ENCODE peak calls at places on chromosomes 13 and 19, in four cellular contexts. N is H1, S is GM12878, X is HepG2. V is an unnamed sample.

GRCh38 chr19:15417699-15418098 is 1.1 kb downstream of the AKAP8L start:
- DNase-seq in N (no peak), S (no peak), X (no peak), V (no peak)

GRCh38 chr19:43310221-43310620 is 40.9 kb upstream of the PSG9 start:
- DNase-seq in N (no peak), S (no peak), X (no peak), V (no peak)

GRCh38 chr19:35585844-35586243 is at the start of gene PMIS2:
- DNase-seq in N (no peak), S (no peak), X (no peak), V (no peak)

GRCh38 chr19:46610851-46611770 is 10.0 kb downstream of the CALM3 start:
- DNase-seq in N (no peak), S (no peak), X (no peak), V (no peak)

GRCh38 chr19:14580623-14581237 is 2.2 kb upstream of the CLEC17A start:
- DNase-seq in N (no peak), S (peak; percentile 57), X (no peak), V (no peak)

GRCh38 chr13:98293103-98293502 is 116.0 kb upstream of the RNF113B start:
- DNase-seq in N (no peak), S (no peak), X (peak; percentile 80), V (no peak)

GRCh38 chr13:102694944-102695343 is at the start of gene METTL21C:
- DNase-seq in N (no peak), S (no peak), X (no peak), V (no peak)

GRCh38 chr13:101556676-101557121 is 104.2 kb downstream of the ITGBL1 start:
- DNase-seq in N (no peak), S (no peak), X (no peak), V (no peak)

GRCh38 chr19:2434267-2434666 is 6.9 kb upstream of the TIMM13 start:
- DNase-seq in N (no peak), S (no peak), X (no peak), V (no peak)

GRCh38 chr19:50549059-50549926 is 18.9 kb downstream of the LRRC4B start:
- DNase-seq in N (no peak), S (no peak), X (no peak), V (no peak)

GRCh38 chr19:46480409-46480808 is 9.0 kb upstream of the PNMA8A start:
- DNase-seq in N (no peak), S (no peak), X (no peak), V (no peak)

GRCh38 chr13:32471187-32471922 is 43.4 kb upstream of the N4BP2L1 start:
- DNase-seq in N (no peak), S (no peak), X (no peak), V (no peak)

GRCh38 chr13:109412232-109412935 is 374.0 kb downstream of the IRS2 start:
- DNase-seq in N (peak; percentile 51), S (no peak), X (no peak), V (peak; percentile 39)

GRCh38 chr13:75566658-75567057 is 17.1 kb downstream of the UCHL3 start:
- DNase-seq in N (no peak), S (no peak), X (peak; percentile 31), V (no peak)

GRCh38 chr19:13044160-13044853 is 49.0 kb downstream of the NFIX start:
- DNase-seq in N (no peak), S (no peak), X (no peak), V (no peak)

GRCh38 chr19:55172741-55173140 is 6.3 kb upstream of the DNAAF3 start:
- DNase-seq in N (no peak), S (no peak), X (no peak), V (no peak)

GRCh38 chr19:49920624-49921363 is 8.2 kb upstream of the ATF5 start:
- DNase-seq in N (no peak), S (peak; percentile 83), X (no peak), V (no peak)

GRCh38 chr13:31213681-31214289 is 14.0 kb downstream of the B3GLCT start:
- DNase-seq in N (no peak), S (no peak), X (no peak), V (no peak)

GRCh38 chr19:38483016-38483630 is 49.6 kb downstream of the RYR1 start:
- DNase-seq in N (no peak), S (no peak), X (no peak), V (no peak)

GRCh38 chr19:4759388-4760284 is 31.9 kb upstream of the FEM1A start:
- DNase-seq in N (peak; percentile 93), S (peak; percentile 49), X (peak; percentile 89), V (peak; percentile 91)

GRCh38 chr19:4758082-4758481 is 33.5 kb upstream of the FEM1A start:
- DNase-seq in N (no peak), S (no peak), X (no peak), V (no peak)

GRCh38 chr19:4763021-4763420 is 28.5 kb upstream of the FEM1A start:
- DNase-seq in N (no peak), S (no peak), X (no peak), V (no peak)

GRCh38 chr19:4758659-4759058 is 32.9 kb upstream of the FEM1A start:
- DNase-seq in N (no peak), S (no peak), X (no peak), V (no peak)

DNA sequence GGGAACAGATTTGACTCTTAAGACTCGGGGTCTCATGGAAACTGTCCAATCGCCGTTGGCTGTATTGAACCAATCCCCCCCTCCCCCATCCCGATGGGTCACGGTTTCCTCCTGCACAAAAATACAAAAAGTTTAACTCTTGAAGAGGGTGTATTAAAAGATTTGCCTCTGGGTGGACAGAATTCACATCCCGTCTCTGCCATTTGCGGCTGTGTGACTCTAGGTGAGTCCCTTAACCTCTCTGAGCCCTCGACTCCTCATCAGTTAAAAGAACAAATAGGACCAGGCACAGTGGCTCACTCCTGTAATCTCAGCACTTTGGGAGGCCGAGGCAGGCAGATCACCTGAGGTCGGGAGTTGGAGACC is 31.3 kb upstream of the FEM1A start:
- DNase-seq in N (no peak), S (no peak), X (no peak), V (no peak)
- H3K27me3 ChIP-seq in N (peaks cover 5% of the 10 kb centered on the region), S (no peaks in the 10 kb centered on the region), X (peaks cover 3% of the 10 kb centered on the region), V (peaks cover 45% of the 10 kb centered on the region)

DNA sequence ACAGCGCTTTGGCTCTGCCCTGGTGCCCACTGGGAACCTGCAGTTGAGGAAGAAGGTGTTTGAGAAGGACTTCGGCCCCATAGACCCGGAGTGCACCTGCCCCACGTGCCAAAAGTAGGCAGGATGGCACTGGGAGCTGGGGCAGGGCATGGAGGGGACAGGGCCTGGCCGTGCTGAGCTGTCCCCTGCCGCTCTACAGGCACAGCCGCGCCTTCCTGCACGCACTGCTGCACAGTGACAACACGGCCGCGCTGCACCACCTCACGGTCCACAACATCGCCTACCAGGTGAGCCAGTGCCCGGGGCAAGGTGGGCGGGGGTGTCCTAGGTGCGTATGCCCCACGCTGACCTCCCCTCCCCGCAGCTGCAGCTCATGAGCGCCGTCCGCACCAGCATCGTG is 5.1 kb upstream of the DNM2 start:
- DNase-seq in N (no peak), S (no peak), X (no peak), V (no peak)
- TF ChIP-seq SUZ12 in N (no peak), S (no peak), X (no peak), V (no peak)

DNA sequence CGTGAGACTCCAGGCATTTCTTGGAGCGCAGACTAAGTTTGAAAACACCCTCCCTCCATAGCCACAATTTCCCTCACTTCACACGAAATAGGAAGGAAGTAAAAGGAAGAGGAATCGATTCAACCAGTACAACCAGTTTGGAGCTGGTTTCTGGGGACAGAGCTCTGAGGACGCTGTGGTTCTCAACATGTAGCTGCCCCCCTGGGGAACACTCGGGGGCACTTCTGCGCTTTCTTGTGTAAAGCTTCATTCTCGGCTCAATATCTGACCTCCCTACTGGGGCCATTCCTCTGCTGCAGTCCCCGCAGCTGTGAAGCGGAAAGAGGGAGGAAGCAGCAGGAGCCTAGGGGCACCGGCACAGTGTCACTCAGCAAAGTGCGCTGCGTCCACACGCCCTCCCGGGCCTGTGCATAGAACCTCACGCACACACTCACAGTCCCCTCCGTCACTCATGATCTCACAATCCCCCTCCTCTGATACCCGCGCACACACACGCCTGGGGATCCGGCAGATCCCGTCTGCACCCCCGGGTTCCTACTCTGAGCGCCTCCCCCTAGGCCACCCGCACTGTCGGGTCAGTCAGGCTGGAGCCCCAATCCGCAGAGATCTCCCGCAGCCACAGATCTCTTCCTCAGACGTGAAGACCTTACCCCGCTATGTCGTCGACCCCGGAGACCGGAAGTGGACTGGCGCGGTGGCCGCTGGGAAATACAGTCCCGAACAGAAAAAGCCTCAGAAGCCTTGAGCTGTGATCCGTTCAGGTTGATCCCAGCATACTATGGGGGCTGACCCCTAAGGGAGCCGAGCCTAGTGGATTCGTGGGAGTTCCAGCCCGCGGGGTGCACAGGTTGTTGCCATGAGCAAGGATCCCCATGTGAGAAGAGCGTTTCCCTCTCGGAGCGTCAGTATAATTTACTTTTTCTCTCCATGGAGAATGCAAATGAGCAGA is at the start of gene ZNF780A:
- DNase-seq in N (peak; percentile 88), S (peak; percentile 48), X (peak; percentile 82), V (peak; percentile 61)
- H3K4me1 ChIP-seq in N (no peaks in the 10 kb centered on the region), S (peaks cover 4% of the 10 kb centered on the region), X (peaks cover 38% of the 10 kb centered on the region), V (no peaks in the 10 kb centered on the region)

DNA sequence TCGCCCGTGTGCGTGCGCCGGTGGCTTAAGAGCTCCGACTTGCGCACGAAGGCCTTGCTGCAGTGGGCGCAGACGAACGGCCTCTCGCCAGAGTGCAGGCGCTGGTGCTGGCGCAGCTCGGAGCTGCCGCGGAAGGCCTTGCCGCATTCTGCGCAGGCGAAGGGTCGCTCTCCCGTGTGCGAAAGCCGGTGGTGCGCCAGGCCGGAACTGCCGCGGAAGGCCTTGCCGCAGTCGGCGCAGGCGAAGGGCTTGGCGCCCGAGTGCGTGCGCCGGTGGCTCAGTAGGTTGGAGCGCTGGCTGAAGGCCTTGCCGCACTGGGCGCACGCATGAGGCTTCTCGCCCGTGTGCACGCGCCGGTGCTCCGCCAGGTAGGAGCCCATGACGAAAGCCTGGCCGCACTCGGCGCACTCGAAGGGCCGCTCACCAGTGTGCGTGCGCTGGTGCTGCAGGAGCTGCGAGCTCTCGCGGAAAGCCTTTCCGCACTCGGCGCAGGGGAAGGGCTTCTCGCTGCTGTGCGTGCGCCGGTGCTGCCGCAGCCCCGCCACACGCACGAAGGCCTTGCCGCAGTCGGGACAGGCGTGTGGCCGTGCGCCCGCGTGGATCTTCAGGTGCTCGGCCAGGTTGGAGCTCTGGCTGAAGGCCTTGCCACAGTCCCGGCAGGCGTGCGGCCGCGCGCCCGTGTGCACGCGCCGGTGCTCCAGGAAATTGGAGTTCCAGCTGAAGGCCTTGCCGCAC is 3.1 kb upstream of the A1BG start:
- DNase-seq in N (no peak), S (no peak), X (no peak), V (no peak)
- H3K27me3 ChIP-seq in N (no peaks in the 10 kb centered on the region), S (no peaks in the 10 kb centered on the region), X (no peaks in the 10 kb centered on the region), V (no peaks in the 10 kb centered on the region)

GRCh38 chr13:74132152-74132767 is 1.9 kb downstream of the KLF12 start:
- DNase-seq in N (no peak), S (no peak), X (peak; percentile 15), V (no peak)

GRCh38 chr13:74131206-74131605 is 3.0 kb downstream of the KLF12 start:
- DNase-seq in N (no peak), S (no peak), X (peak; percentile 58), V (no peak)

GRCh38 chr13:74133657-74134201 is 475 bp downstream of the KLF12 start:
- DNase-seq in N (peak; percentile 80), S (peak; percentile 64), X (peak; percentile 35), V (peak; percentile 73)

GRCh38 chr13:74134226-74134776 is at the start of gene KLF12:
- DNase-seq in N (peak; percentile 83), S (peak; percentile 69), X (peak; percentile 59), V (peak; percentile 80)

GRCh38 chr13:74132768-74133656 is 1.2 kb downstream of the KLF12 start:
- DNase-seq in N (peak; percentile 55), S (no peak), X (no peak), V (peak; percentile 25)
- TF ChIP-seq SUZ12 in N (no peak), S (no peak), X (no peak), V (no peak)

GRCh38 chr13:79530270-79530669 is 49.3 kb downstream of the NDFIP2 start:
- DNase-seq in N (no peak), S (no peak), X (no peak), V (no peak)
- H3K4me1 ChIP-seq in N (no peaks in the 10 kb centered on the region), S (peaks cover 2% of the 10 kb centered on the region), X (no peaks in the 10 kb centered on the region), V (no peaks in the 10 kb centered on the region)

GRCh38 chr19:17483605-17484002 is 13.3 kb downstream of the SLC27A1 start:
- DNase-seq in N (no peak), S (no peak), X (no peak), V (no peak)
- H3K27me3 ChIP-seq in N (no peaks in the 10 kb centered on the region), S (no peaks in the 10 kb centered on the region), X (no peaks in the 10 kb centered on the region), V (peaks cover 1% of the 10 kb centered on the region)

V was measured in NT2/D1.